ENCODE peak calls at places on chromosomes 6 and 20, in four cellular contexts. B is HCT116, Z is H1, L is K562. T is an unnamed sample.

GRCh38 chr20:64111841-64112641 is 4.7 kb upstream of the NPBWR2 start:
- DNase-seq in B (no peak), Z (no peak), L (no peak), T (no peak)

GRCh38 chr6:42331019-42331418 is 113.4 kb upstream of the MRPS10 start:
- DNase-seq in B (no peak), L (no peak), Z (no peak), T (no peak)

GRCh38 chr6:6661684-6662083 is 73.2 kb downstream of the LY86 start:
- DNase-seq in Z (no peak), L (no peak), B (no peak), T (no peak)

GRCh38 chr20:10596726-10597125 is 77.1 kb downstream of the JAG1 start:
- DNase-seq in Z (no peak), L (no peak), B (no peak), T (no peak)

GRCh38 chr20:58382096-58382495 is 6.9 kb upstream of the VAPB start:
- DNase-seq in B (no peak), L (no peak), Z (no peak), T (no peak)

GRCh38 chr6:145051661-145052060 is 683.7 kb downstream of the EPM2A start:
- DNase-seq in B (no peak), Z (no peak), L (no peak), T (no peak)

GRCh38 chr6:166466178-166467122 is 83.7 kb upstream of the MPC1 start:
- DNase-seq in Z (no peak), B (no peak), L (no peak), T (no peak)

GRCh38 chr20:54017846-54018245 is 52.5 kb downstream of the BCAS1 start:
- DNase-seq in Z (no peak), L (no peak), B (no peak), T (peak; percentile 88)

GRCh38 chr6:2764610-2765165 is 505 bp upstream of the WRNIP1 start:
- DNase-seq in L (peak; percentile 97), B (no peak), Z (no peak), T (no peak)

GRCh38 chr6:36682328-36683144 is 4.0 kb downstream of the CDKN1A start:
- DNase-seq in L (no peak), Z (no peak), B (no peak), T (no peak)

GRCh38 chr20:376750-377149 is 3.8 kb upstream of the TRIB3 start:
- DNase-seq in B (no peak), L (no peak), Z (no peak), T (no peak)

GRCh38 chr20:46084805-46085792 is 4.7 kb downstream of the NCOA5 start:
- DNase-seq in L (no peak), B (no peak), Z (no peak), T (no peak)

GRCh38 chr6:3290501-3291211 is 31.9 kb downstream of the PSMG4 start:
- DNase-seq in Z (no peak), L (no peak), B (no peak), T (no peak)

GRCh38 chr6:3392059-3392458 is 64.8 kb downstream of the SLC22A23 start:
- DNase-seq in Z (no peak), L (no peak), B (no peak), T (no peak)

GRCh38 chr6:16711551-16712249 is 49.6 kb downstream of the ATXN1 start:
- DNase-seq in Z (no peak), L (no peak), B (peak; percentile 82), T (no peak)

GRCh38 chr6:90078513-90079289 is 184.4 kb downstream of the GJA10 start:
- DNase-seq in L (peak; percentile 15), Z (no peak), B (no peak), T (no peak)

GRCh38 chr6:88165877-88166492 is at the start of gene CNR1:
- DNase-seq in L (peak; percentile 12), B (no peak), Z (no peak), T (no peak)

GRCh38 chr20:40687384-40688128 is 1.5 kb downstream of the MAFB start:
- DNase-seq in B (no peak), L (no peak), Z (no peak), T (no peak)

GRCh38 chr20:40628877-40629276 is 60.2 kb downstream of the MAFB start:
- DNase-seq in Z (no peak), L (no peak), B (no peak), T (no peak)

GRCh38 chr6:87391334-87391733 is 16.4 kb upstream of the CFAP206 start:
- DNase-seq in Z (peak; percentile 38), B (peak; percentile 19), L (peak; percentile 21), T (no peak)

GRCh38 chr6:11388983-11389944 is 148.3 kb upstream of the TMEM170B start:
- DNase-seq in Z (no peak), B (no peak), L (no peak), T (no peak)

GRCh38 chr6:121780325-121781313 is 345.2 kb downstream of the GJA1 start:
- DNase-seq in L (no peak), Z (no peak), B (peak; percentile 8), T (no peak)

GRCh38 chr6:146850238-146850896 is 251.6 kb downstream of the ADGB start:
- DNase-seq in Z (no peak), B (no peak), L (no peak), T (no peak)

GRCh38 chr6:97113170-97113569 is 169.8 kb downstream of the MMS22L start:
- DNase-seq in Z (no peak), B (no peak), L (no peak), T (no peak)

GRCh38 chr6:10451828-10452509 is 37.1 kb upstream of the TFAP2A start:
- DNase-seq in B (peak; percentile 90), L (no peak), Z (no peak), T (no peak)

GRCh38 chr20:11891081-11891826 is 26.4 kb upstream of the BTBD3 start:
- DNase-seq in L (peak; percentile 54), Z (no peak), B (no peak), T (no peak)

GRCh38 chr20:39019805-39020325 is 57.7 kb downstream of the DHX35 start:
- DNase-seq in Z (no peak), B (no peak), L (no peak), T (peak; percentile 79)

GRCh38 chr6:97915537-97915936 is 632.5 kb upstream of the MMS22L start:
- DNase-seq in L (no peak), Z (no peak), B (no peak), T (no peak)

GRCh38 chr6:146347690-146348089 is 195.9 kb upstream of the RAB32 start:
- DNase-seq in L (no peak), B (no peak), Z (no peak), T (no peak)

GRCh38 chr20:1381753-1382591 is 10.9 kb downstream of the FKBP1A start:
- DNase-seq in L (no peak), Z (no peak), B (no peak), T (no peak)

GRCh38 chr20:63457737-63458136 is 14.7 kb downstream of the KCNQ2 start:
- DNase-seq in B (no peak), L (no peak), Z (no peak), T (no peak)

GRCh38 chr6:138404666-138405337 is 779 bp downstream of the HEBP2 start:
- DNase-seq in L (peak; percentile 59), Z (no peak), B (no peak), T (no peak)

GRCh38 chr20:3670511-3670910 is 7.3 kb upstream of the GFRA4 start:
- DNase-seq in B (no peak), Z (no peak), L (no peak), T (no peak)

GRCh38 chr6:33641602-33642001 is 20.5 kb downstream of the ITPR3 start:
- DNase-seq in L (no peak), Z (no peak), B (no peak), T (no peak)

GRCh38 chr6:42084889-42085288 is 34.6 kb downstream of the TAF8 start:
- DNase-seq in L (no peak), B (no peak), Z (no peak), T (no peak)

DNA sequence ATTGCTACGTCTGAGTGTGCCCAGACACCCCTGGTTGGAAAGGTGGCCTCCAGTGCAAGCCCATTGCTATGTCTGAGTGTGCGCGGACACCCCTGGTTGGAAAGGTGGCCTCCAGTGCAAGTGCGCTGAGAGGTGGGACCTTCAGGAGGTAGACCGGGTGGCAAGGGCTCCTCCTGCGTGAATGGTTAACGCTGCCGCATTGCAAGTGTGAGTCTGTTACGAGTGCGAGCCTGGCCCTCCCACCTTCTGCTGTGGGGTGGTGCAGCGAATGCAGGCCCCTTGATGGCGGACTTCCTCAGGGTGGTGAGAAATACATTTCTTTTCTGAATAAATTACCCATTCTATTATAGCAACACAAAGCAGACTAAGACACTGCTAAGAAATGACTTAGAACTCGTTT is 208.8 kb downstream of the DLL1 start:
- DNase-seq in Z (no peak), L (no peak), B (no peak), T (no peak)
- TF ChIP-seq ATF3 in Z (no peak), L (no peak), B (no peak), T (no peak)

GRCh38 chr20:59994697-59995122 is 36.5 kb downstream of the CDH26 start:
- DNase-seq in L (peak; percentile 39), B (peak; percentile 55), Z (peak; percentile 65), T (no peak)

GRCh38 chr20:59996112-59996511 is 37.9 kb downstream of the CDH26 start:
- DNase-seq in B (no peak), Z (no peak), L (no peak), T (no peak)

GRCh38 chr20:59988141-59988540 is 29.9 kb downstream of the CDH26 start:
- DNase-seq in L (no peak), Z (no peak), B (peak; percentile 80), T (no peak)

GRCh38 chr20:59993736-59994484 is 35.7 kb downstream of the CDH26 start:
- DNase-seq in Z (no peak), B (no peak), L (no peak), T (no peak)

DNA sequence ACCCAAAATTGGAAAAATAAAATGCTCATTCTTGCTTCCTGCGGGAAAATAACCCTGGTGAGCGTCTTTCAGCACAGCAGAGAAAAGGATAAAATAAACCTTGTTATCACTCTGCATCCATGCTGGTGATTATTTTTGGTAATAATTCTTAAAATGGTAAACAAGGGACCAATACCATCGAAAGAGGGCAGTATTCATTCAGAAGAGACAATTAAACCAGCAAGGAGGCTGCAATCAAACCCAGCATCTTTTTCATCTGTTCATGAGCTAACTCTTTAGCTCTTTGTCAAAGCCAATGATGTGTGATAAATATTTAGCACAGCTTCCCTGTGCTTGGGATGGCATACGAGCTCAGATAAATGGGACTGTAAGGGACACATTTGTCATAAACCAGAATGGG is 34.3 kb downstream of the CDH26 start:
- DNase-seq in B (no peak), Z (no peak), L (no peak), T (no peak)
- TF ChIP-seq EGR1 in B (no peak), Z (no peak), L (no peak), T (no peak)

GRCh38 chr20:36975085-36975829 is 23.7 kb upstream of the SAMHD1 start:
- DNase-seq in L (no peak), Z (no peak), B (no peak), T (no peak)
- TF ChIP-seq ATF3 in L (no peak), Z (no peak), B (no peak), T (no peak)

DNA sequence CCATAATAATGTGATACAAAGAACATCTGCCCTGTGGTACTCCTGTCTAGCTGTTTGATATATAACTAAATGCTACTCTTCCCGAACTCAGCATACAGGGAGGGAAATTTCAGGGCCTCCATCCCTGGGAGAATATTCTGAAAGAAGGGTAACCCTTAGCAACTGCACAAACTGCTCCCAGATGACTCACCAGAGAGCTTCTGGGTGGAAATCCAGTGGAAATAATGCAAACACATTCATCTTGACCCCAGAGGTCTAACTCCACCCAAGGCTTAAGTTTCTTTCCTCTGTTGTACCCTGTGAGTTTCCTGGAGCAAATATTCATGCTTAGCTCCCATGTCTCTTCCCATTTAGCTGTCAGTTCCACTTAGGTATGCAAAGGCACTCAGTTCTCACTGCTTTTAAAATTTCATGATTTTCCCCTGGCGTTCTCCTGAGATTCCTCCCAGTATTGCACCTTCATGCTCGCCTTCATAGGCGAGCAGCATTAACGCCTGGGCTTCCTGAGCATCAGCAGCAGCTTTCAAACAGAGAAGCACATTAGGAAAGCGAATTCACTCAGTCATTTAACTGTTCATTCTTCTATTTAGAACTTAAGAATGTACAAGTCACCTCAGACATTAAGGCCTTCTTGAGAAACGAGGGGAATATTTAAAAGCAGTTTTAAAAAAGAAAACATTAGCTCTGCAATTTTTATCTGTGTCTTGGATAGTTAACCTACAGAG is 43.8 kb upstream of the LAMA4 start:
- DNase-seq in Z (no peak), B (no peak), L (no peak), T (no peak)
- TF ChIP-seq EGR1 in Z (no peak), B (no peak), L (no peak), T (no peak)